ENCODE peak calls at places on chromosome 20, in five cellular contexts. G is Karpas-422, Z is astrocyte, T is PC-3, N is IMR-90. L is an unnamed sample.

GRCh38 chr20:24950836-24951525 is 1.9 kb downstream of the CST7 start:
- DNase-seq in Z (no peak), N (no peak), G (no peak), T (no peak), L (no peak)

GRCh38 chr20:61253264-61253639 is 1.2 kb downstream of the CDH4 start:
- DNase-seq in G (no peak), N (peak; percentile 45), Z (no peak), T (no peak), L (peak; percentile 96)

GRCh38 chr20:45311589-45312211 is 3.6 kb upstream of the MATN4 start:
- DNase-seq in Z (peak; percentile 17), N (peak; percentile 42), G (peak; percentile 84), T (peak; percentile 81), L (peak; percentile 99)

GRCh38 chr20:36408219-36408618 is 102.1 kb downstream of the DLGAP4 start:
- DNase-seq in G (no peak), N (peak; percentile 28), Z (no peak), T (peak; percentile 74), L (peak; percentile 91)

GRCh38 chr20:21767739-21768223 is 62.3 kb downstream of the PAX1 start:
- DNase-seq in T (peak; percentile 4), N (no peak), G (peak; percentile 49), Z (no peak), L (no peak)

GRCh38 chr20:58759947-58760346 is 67.3 kb downstream of the NPEPL1 start:
- DNase-seq in T (no peak), Z (no peak), N (no peak), G (no peak), L (no peak)

GRCh38 chr20:54379893-54380292 is 95.5 kb upstream of the DOK5 start:
- DNase-seq in G (peak; percentile 64), Z (no peak), N (no peak), T (no peak), L (no peak)

GRCh38 chr20:20593447-20594170 is 118.8 kb downstream of the RALGAPA2 start:
- DNase-seq in Z (peak; percentile 28), N (peak; percentile 65), T (peak; percentile 62), G (peak; percentile 80), L (peak; percentile 56)

GRCh38 chr20:57697540-57697939 is 12.3 kb downstream of the PMEPA1 start:
- DNase-seq in G (no peak), T (no peak), N (no peak), Z (no peak), L (no peak)

GRCh38 chr20:1199981-1200380 is 3.3 kb upstream of the C20orf202 start:
- DNase-seq in G (no peak), T (no peak), Z (no peak), N (no peak), L (no peak)
- H2AFZ ChIP-seq in G (no peak overlapping the region), T (no peak overlapping the region), Z (no peak overlapping the region), N (no peak overlapping the region), L (no peak overlapping the region)

GRCh38 chr20:6053064-6053775 is 640 bp downstream of the LRRN4 start:
- DNase-seq in Z (no peak), N (no peak), G (no peak), T (no peak), L (peak; percentile 58)

GRCh38 chr20:6048391-6048790 is 5.5 kb downstream of the LRRN4 start:
- DNase-seq in T (no peak), G (no peak), N (no peak), Z (no peak), L (no peak)

GRCh38 chr20:6053776-6054688 is at the start of gene LRRN4:
- DNase-seq in Z (peak; percentile 32), G (no peak), N (peak; percentile 26), T (peak; percentile 96), L (peak; percentile 71)

GRCh38 chr20:6055161-6055783 is 1.4 kb upstream of the LRRN4 start:
- DNase-seq in N (no peak), G (no peak), Z (no peak), T (no peak), L (no peak)

GRCh38 chr20:6051505-6051904 is 2.4 kb downstream of the LRRN4 start:
- DNase-seq in Z (peak; percentile 92), G (no peak), N (peak; percentile 73), T (peak; percentile 14), L (peak; percentile 94)
- H2AFZ ChIP-seq in Z (peak overlapping the region; percentile 89), G (no peak overlapping the region), N (peak overlapping the region; percentile 90), T (no peak overlapping the region), L (peak overlapping the region; percentile 66)

GRCh38 chr20:62952373-62953166 is at the start of gene SLC17A9:
- DNase-seq in N (peak; percentile 12), G (peak; percentile 94), T (no peak), Z (peak; percentile 10), L (peak; percentile 94)
- H2AFZ ChIP-seq in N (peak within 1 kb of the TSS; percentile 90), G (peak within 1 kb of the TSS; percentile 42), T (no peak within 1 kb of the TSS), Z (peak within 1 kb of the TSS; percentile 40), L (peak within 1 kb of the TSS; percentile 81)

DNA sequence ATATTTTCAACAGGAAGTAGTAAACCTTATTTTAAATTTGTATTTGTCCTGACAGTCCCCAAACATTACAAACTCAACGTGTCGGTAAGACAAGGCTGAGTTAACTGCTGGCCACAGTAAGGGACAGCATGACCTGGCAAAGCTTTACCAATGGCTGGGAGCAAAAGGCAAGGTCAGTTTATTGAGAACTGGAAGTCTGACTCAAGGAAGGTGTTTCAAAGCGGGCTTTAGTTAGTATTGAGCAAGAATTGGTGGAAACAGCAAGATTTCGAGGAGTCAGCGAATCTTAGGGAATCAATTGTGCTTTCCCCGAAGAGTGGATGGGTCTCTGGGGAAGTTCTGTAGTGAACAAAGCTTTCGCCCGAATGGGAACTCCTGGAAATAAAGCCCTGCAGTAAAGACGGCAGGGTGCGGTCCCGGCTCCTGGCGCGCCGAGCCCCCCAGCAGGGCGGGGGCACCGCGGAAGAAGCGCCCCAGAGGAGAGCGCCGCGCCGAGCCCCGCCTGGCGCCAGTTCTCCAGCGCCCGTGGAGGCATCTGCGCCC is 803 bp upstream of the GZF1 start:
- DNase-seq in G (no peak), Z (no peak), T (peak; percentile 26), N (peak; percentile 24), L (no peak)
- H2AFZ ChIP-seq in G (no peak overlapping the region), Z (peak overlapping the region; percentile 74), T (peak overlapping the region; percentile 73), N (peak overlapping the region; percentile 93), L (peak overlapping the region; percentile 75)

GRCh38 chr20:50360921-50361320 is 149.3 kb upstream of the PTPN1 start:
- DNase-seq in Z (no peak), G (no peak), T (no peak), N (no peak), L (no peak)

GRCh38 chr20:50358166-50358565 is 152.0 kb upstream of the PTPN1 start:
- DNase-seq in N (no peak), Z (no peak), G (no peak), T (no peak), L (no peak)

GRCh38 chr20:50359607-50360217 is 150.5 kb upstream of the PTPN1 start:
- DNase-seq in T (no peak), Z (no peak), G (no peak), N (no peak), L (no peak)

GRCh38 chr20:50358959-50359358 is 151.2 kb upstream of the PTPN1 start:
- DNase-seq in N (no peak), Z (no peak), G (no peak), T (no peak), L (no peak)

DNA sequence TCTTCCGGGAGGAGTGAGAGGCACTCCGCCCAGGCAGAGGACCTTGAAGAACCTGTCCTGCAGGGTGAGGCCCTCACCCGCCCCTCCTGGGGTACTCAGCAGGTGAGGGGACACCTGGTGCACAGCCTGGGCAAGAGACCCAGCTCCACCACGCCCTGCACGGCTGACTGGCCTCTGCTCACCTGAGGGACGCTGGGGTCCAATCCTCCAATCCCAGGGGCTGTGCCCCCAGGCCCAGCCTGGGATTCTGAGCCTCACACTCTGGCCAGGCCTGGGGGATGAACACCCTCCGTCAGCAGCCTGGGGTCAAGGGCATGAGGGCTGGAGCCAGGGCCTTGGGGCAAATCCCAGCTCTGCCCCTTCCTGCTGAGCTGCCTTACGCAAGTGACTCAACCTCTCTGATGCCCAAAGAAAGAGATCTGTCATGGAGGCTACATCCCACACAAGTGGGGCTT is 149.9 kb upstream of the PTPN1 start:
- DNase-seq in G (no peak), Z (no peak), T (peak; percentile 59), N (no peak), L (no peak)
- H2AFZ ChIP-seq in G (no peak overlapping the region), Z (no peak overlapping the region), T (no peak overlapping the region), N (no peak overlapping the region), L (no peak overlapping the region)

GRCh38 chr20:18057106-18057993 is at the start of gene OVOL2:
- DNase-seq in Z (no peak), N (no peak), G (no peak), T (peak; percentile 95), L (peak; percentile 86)

GRCh38 chr20:18057994-18058349 is 256 bp upstream of the OVOL2 start:
- DNase-seq in G (no peak), N (no peak), Z (no peak), T (no peak), L (no peak)

GRCh38 chr20:18059603-18060002 is 1.9 kb upstream of the OVOL2 start:
- DNase-seq in N (no peak), Z (no peak), T (no peak), G (no peak), L (no peak)

GRCh38 chr20:18056174-18057105 is 1.3 kb downstream of the OVOL2 start:
- DNase-seq in G (no peak), T (peak; percentile 60), Z (no peak), N (no peak), L (no peak)

GRCh38 chr20:18058661-18059467 is 1.1 kb upstream of the OVOL2 start:
- DNase-seq in Z (no peak), N (no peak), G (no peak), T (peak; percentile 86), L (peak; percentile 89)
- H2AFZ ChIP-seq in Z (no peak overlapping the region), N (no peak overlapping the region), G (no peak overlapping the region), T (peak overlapping the region; percentile 97), L (no peak overlapping the region)

GRCh38 chr20:60054716-60055371 is 96.6 kb downstream of the CDH26 start:
- DNase-seq in Z (no peak), G (no peak), N (no peak), T (no peak), L (peak; percentile 32)
- H2AFZ ChIP-seq in Z (no peak overlapping the region), G (no peak overlapping the region), N (no peak overlapping the region), T (no peak overlapping the region), L (no peak overlapping the region)